ENCODE peak calls at places on chromosomes 2 and 18, in eight cellular contexts. N is aorta, Y is cardiac septum, D is nephron progenitor cell, G is EL, L is EH, E is gastrocnemius medialis, I is GM12865. S is an unnamed sample.

GRCh38 chr2:205835982-205836381 is 153.7 kb downstream of the NRP2 start:
- DNase-seq in N (no peak), Y (no peak), D (no peak), L (no peak), I (no peak), G (no peak), E (no peak), S (no peak)

GRCh38 chr2:230226090-230226551 is 585 bp downstream of the SP140 start:
- DNase-seq in N (no peak), G (no peak), L (no peak), Y (no peak), D (no peak), I (peak), E (no peak), S (no peak)

GRCh38 chr2:136056077-136056688 is 61.8 kb downstream of the CXCR4 start:
- DNase-seq in N (no peak), E (no peak), G (no peak), D (no peak), I (peak), Y (no peak), L (no peak), S (no peak)

GRCh38 chr18:36511791-36512352 is 214.4 kb downstream of the FHOD3 start:
- DNase-seq in Y (no peak), N (no peak), E (no peak), D (peak), I (peak), L (peak), G (no peak), S (no peak)

GRCh38 chr2:70732736-70733427 is 35.1 kb downstream of the ADD2 start:
- DNase-seq in I (no peak), E (no peak), L (no peak), D (no peak), N (no peak), Y (no peak), G (no peak), S (no peak)

GRCh38 chr2:33395660-33396249 is 80.7 kb upstream of the RASGRP3 start:
- DNase-seq in N (no peak), I (peak), Y (no peak), E (no peak), D (peak), G (peak), L (peak), S (no peak)

GRCh38 chr2:70946832-70947442 is 11.2 kb downstream of the ATP6V1B1 start:
- DNase-seq in D (peak), N (peak), I (peak), Y (no peak), G (peak), L (peak), E (no peak), S (peak)

GRCh38 chr2:52000156-52000855 is 968.4 kb upstream of the NRXN1 start:
- DNase-seq in D (no peak), E (no peak), I (no peak), L (no peak), Y (no peak), G (no peak), N (no peak), S (no peak)

GRCh38 chr2:8595821-8596600 is 85.8 kb upstream of the ID2 start:
- DNase-seq in N (no peak), Y (no peak), D (no peak), E (no peak), I (no peak), G (no peak), L (no peak), S (no peak)

GRCh38 chr18:420661-421060 is 79.8 kb downstream of the COLEC12 start:
- DNase-seq in Y (no peak), N (no peak), I (no peak), E (no peak), G (no peak), D (no peak), L (no peak), S (no peak)

GRCh38 chr2:111157798-111158197 is 37.1 kb downstream of the BCL2L11 start:
- DNase-seq in L (no peak), E (no peak), D (no peak), I (peak), Y (no peak), N (no peak), G (no peak), S (no peak)

GRCh38 chr2:232331071-232331470 is 47.5 kb upstream of the ALPP start:
- DNase-seq in G (no peak), Y (no peak), I (no peak), E (no peak), L (no peak), N (peak), D (no peak), S (no peak)

GRCh38 chr2:1082456-1083205 is 132.0 kb downstream of the SNTG2 start:
- DNase-seq in E (no peak), N (peak), I (no peak), D (peak), G (no peak), Y (no peak), L (no peak), S (no peak)

GRCh38 chr2:84631047-84631446 is 114.7 kb downstream of the DNAH6 start:
- DNase-seq in N (no peak), Y (no peak), L (peak), G (peak), D (peak), E (no peak), I (peak), S (peak)

GRCh38 chr18:58438161-58438983 is 190.5 kb downstream of the ALPK2 start:
- DNase-seq in D (no peak), E (no peak), Y (no peak), G (peak), I (peak), N (no peak), L (peak), S (no peak)

GRCh38 chr2:240399419-240400318 is 35.8 kb upstream of the GPC1 start:
- DNase-seq in Y (peak), I (no peak), N (peak), D (no peak), G (no peak), E (no peak), L (no peak), S (no peak)